ENCODE peak calls at places on chromosomes 13 and 19, in ten cellular contexts. One of them, this sample, is unnamed.

GRCh38 chr13:99215466-99215865 is 14.8 kb downstream of the UBAC2 start:
- DNase-seq in testis: no peak
- DNase-seq in heart left ventricle: no peak
- DNase-seq in osteocyte: peak
- DNase-seq in left ventricle myocardium inferior: no peak
- DNase-seq in kidney epithelial cell: no peak
- DNase-seq in fibroblast of lung: no peak
- DNase-seq in GM23338: no peak
- DNase-seq in IMR-90: no peak
- DNase-seq in fibroblast of pulmonary artery: no peak
- DNase-seq in this sample: no peak

GRCh38 chr13:30797847-30798246 is 62.5 kb downstream of the ALOX5AP start:
- DNase-seq in heart left ventricle: no peak
- DNase-seq in GM23338: no peak
- DNase-seq in kidney epithelial cell: no peak
- DNase-seq in left ventricle myocardium inferior: no peak
- DNase-seq in testis: no peak
- DNase-seq in fibroblast of pulmonary artery: no peak
- DNase-seq in fibroblast of lung: no peak
- DNase-seq in IMR-90: no peak
- DNase-seq in osteocyte: no peak
- DNase-seq in this sample: no peak

GRCh38 chr13:35784286-35784951 is 307.9 kb upstream of the MAB21L1 start:
- DNase-seq in GM23338: no peak
- DNase-seq in fibroblast of lung: no peak
- DNase-seq in osteocyte: no peak
- DNase-seq in heart left ventricle: no peak
- DNase-seq in fibroblast of pulmonary artery: no peak
- DNase-seq in testis: no peak
- DNase-seq in left ventricle myocardium inferior: no peak
- DNase-seq in kidney epithelial cell: no peak
- DNase-seq in IMR-90: no peak
- DNase-seq in this sample: no peak

GRCh38 chr13:112113851-112114250 is 46.9 kb downstream of the SOX1 start:
- DNase-seq in left ventricle myocardium inferior: no peak
- DNase-seq in testis: no peak
- DNase-seq in fibroblast of lung: no peak
- DNase-seq in kidney epithelial cell: no peak
- DNase-seq in GM23338: no peak
- DNase-seq in fibroblast of pulmonary artery: no peak
- DNase-seq in IMR-90: no peak
- DNase-seq in heart left ventricle: no peak
- DNase-seq in osteocyte: peak
- DNase-seq in this sample: no peak

GRCh38 chr13:40777166-40777956 is 6.4 kb upstream of the MRPS31 start:
- DNase-seq in IMR-90: peak
- DNase-seq in testis: peak
- DNase-seq in fibroblast of lung: peak
- DNase-seq in GM23338: peak
- DNase-seq in kidney epithelial cell: no peak
- DNase-seq in left ventricle myocardium inferior: no peak
- DNase-seq in heart left ventricle: no peak
- DNase-seq in osteocyte: peak
- DNase-seq in fibroblast of pulmonary artery: peak
- DNase-seq in this sample: no peak

GRCh38 chr19:30691767-30692516 is 319.8 kb downstream of the ZNF536 start:
- DNase-seq in heart left ventricle: no peak
- DNase-seq in IMR-90: no peak
- DNase-seq in kidney epithelial cell: no peak
- DNase-seq in left ventricle myocardium inferior: no peak
- DNase-seq in fibroblast of pulmonary artery: no peak
- DNase-seq in GM23338: no peak
- DNase-seq in fibroblast of lung: peak
- DNase-seq in testis: no peak
- DNase-seq in osteocyte: no peak
- DNase-seq in this sample: no peak

GRCh38 chr19:30116984-30117555 is 175.0 kb downstream of the URI1 start:
- DNase-seq in fibroblast of lung: no peak
- DNase-seq in kidney epithelial cell: no peak
- DNase-seq in testis: no peak
- DNase-seq in heart left ventricle: no peak
- DNase-seq in left ventricle myocardium inferior: no peak
- DNase-seq in GM23338: peak
- DNase-seq in osteocyte: no peak
- DNase-seq in IMR-90: no peak
- DNase-seq in fibroblast of pulmonary artery: no peak
- DNase-seq in this sample: peak

GRCh38 chr13:113906566-113906965 is 42.7 kb upstream of the GAS6 start:
- DNase-seq in osteocyte: peak
- DNase-seq in testis: no peak
- DNase-seq in left ventricle myocardium inferior: no peak
- DNase-seq in heart left ventricle: no peak
- DNase-seq in GM23338: no peak
- DNase-seq in kidney epithelial cell: no peak
- DNase-seq in fibroblast of lung: no peak
- DNase-seq in fibroblast of pulmonary artery: no peak
- DNase-seq in IMR-90: no peak
- DNase-seq in this sample: no peak

GRCh38 chr19:36030264-36031148 is 2.2 kb downstream of the CLIP3 start:
- DNase-seq in testis: no peak
- DNase-seq in heart left ventricle: no peak
- DNase-seq in left ventricle myocardium inferior: no peak
- DNase-seq in fibroblast of lung: no peak
- DNase-seq in IMR-90: peak
- DNase-seq in kidney epithelial cell: no peak
- DNase-seq in osteocyte: no peak
- DNase-seq in GM23338: peak
- DNase-seq in fibroblast of pulmonary artery: peak
- DNase-seq in this sample: no peak

GRCh38 chr13:39835253-39835652 is 179.8 kb downstream of the COG6 start:
- DNase-seq in left ventricle myocardium inferior: no peak
- DNase-seq in osteocyte: no peak
- DNase-seq in IMR-90: no peak
- DNase-seq in fibroblast of pulmonary artery: no peak
- DNase-seq in testis: no peak
- DNase-seq in fibroblast of lung: no peak
- DNase-seq in GM23338: no peak
- DNase-seq in kidney epithelial cell: no peak
- DNase-seq in heart left ventricle: no peak
- DNase-seq in this sample: no peak

GRCh38 chr19:5424192-5424973 is 30.8 kb upstream of the ZNRF4 start:
- DNase-seq in osteocyte: no peak
- DNase-seq in GM23338: no peak
- DNase-seq in fibroblast of lung: no peak
- DNase-seq in fibroblast of pulmonary artery: no peak
- DNase-seq in IMR-90: no peak
- DNase-seq in testis: peak
- DNase-seq in kidney epithelial cell: no peak
- DNase-seq in heart left ventricle: no peak
- DNase-seq in left ventricle myocardium inferior: no peak
- DNase-seq in this sample: no peak

GRCh38 chr19:3655402-3656072 is 28.9 kb upstream of the CACTIN start:
- DNase-seq in testis: no peak
- DNase-seq in GM23338: no peak
- DNase-seq in IMR-90: peak
- DNase-seq in fibroblast of lung: peak
- DNase-seq in fibroblast of pulmonary artery: peak
- DNase-seq in left ventricle myocardium inferior: no peak
- DNase-seq in heart left ventricle: no peak
- DNase-seq in osteocyte: peak
- DNase-seq in kidney epithelial cell: peak
- DNase-seq in this sample: no peak

GRCh38 chr13:78611040-78611439 is 7.7 kb upstream of the POU4F1 start:
- DNase-seq in left ventricle myocardium inferior: no peak
- DNase-seq in kidney epithelial cell: no peak
- DNase-seq in IMR-90: no peak
- DNase-seq in fibroblast of lung: no peak
- DNase-seq in testis: no peak
- DNase-seq in fibroblast of pulmonary artery: no peak
- DNase-seq in osteocyte: no peak
- DNase-seq in heart left ventricle: no peak
- DNase-seq in GM23338: no peak
- DNase-seq in this sample: no peak

GRCh38 chr19:49912965-49913685 is 15.9 kb upstream of the ATF5 start:
- DNase-seq in IMR-90: peak
- DNase-seq in testis: peak
- DNase-seq in osteocyte: no peak
- DNase-seq in GM23338: peak
- DNase-seq in fibroblast of lung: no peak
- DNase-seq in left ventricle myocardium inferior: no peak
- DNase-seq in kidney epithelial cell: no peak
- DNase-seq in heart left ventricle: no peak
- DNase-seq in fibroblast of pulmonary artery: no peak
- DNase-seq in this sample: no peak
- TF ChIP-seq CTCF in IMR-90: no peak
- TF ChIP-seq CTCF in testis: no peak
- TF ChIP-seq CTCF in osteocyte: no peak
- TF ChIP-seq CTCF in GM23338: peak
- TF ChIP-seq CTCF in fibroblast of lung: no peak
- TF ChIP-seq CTCF in left ventricle myocardium inferior: no peak
- TF ChIP-seq CTCF in kidney epithelial cell: no peak
- TF ChIP-seq CTCF in heart left ventricle: no peak
- TF ChIP-seq CTCF in fibroblast of pulmonary artery: no peak
- TF ChIP-seq CTCF in this sample: no peak

DNA sequence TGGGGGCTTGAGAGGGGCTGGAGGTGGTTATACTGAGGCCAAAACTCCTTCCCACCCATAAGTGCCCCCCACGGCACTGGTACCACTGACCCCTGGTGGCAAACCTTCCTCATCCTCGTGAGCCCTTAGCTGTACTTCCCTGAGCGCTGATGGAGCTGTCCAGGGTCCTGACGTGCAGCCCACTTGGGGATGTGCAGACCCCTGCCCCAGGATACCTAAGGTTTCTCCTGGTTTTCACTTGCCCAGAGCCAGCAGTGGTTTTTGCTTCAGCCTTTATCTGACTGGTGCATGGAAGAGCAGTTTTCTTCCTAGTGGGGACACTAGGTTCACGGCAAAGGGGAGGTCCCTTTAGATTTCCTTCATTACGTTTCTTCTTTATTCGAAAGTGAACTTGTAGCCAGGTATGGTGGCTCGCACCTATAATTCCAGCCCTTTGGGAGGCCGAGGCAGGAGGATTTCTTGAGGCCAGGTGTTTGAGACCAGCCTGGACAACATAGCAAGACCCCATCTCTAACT is 28.7 kb upstream of the KCTD15 start:
- DNase-seq in IMR-90: peak
- DNase-seq in fibroblast of lung: peak
- DNase-seq in testis: peak
- DNase-seq in osteocyte: no peak
- DNase-seq in heart left ventricle: no peak
- DNase-seq in GM23338: peak
- DNase-seq in fibroblast of pulmonary artery: peak
- DNase-seq in left ventricle myocardium inferior: no peak
- DNase-seq in kidney epithelial cell: no peak
- DNase-seq in this sample: no peak
- TF ChIP-seq CTCF in IMR-90: peak
- TF ChIP-seq CTCF in fibroblast of lung: peak
- TF ChIP-seq CTCF in testis: no peak
- TF ChIP-seq CTCF in osteocyte: peak
- TF ChIP-seq CTCF in heart left ventricle: no peak
- TF ChIP-seq CTCF in GM23338: peak
- TF ChIP-seq CTCF in fibroblast of pulmonary artery: peak
- TF ChIP-seq CTCF in left ventricle myocardium inferior: peak
- TF ChIP-seq CTCF in kidney epithelial cell: peak
- TF ChIP-seq CTCF in this sample: no peak

DNA sequence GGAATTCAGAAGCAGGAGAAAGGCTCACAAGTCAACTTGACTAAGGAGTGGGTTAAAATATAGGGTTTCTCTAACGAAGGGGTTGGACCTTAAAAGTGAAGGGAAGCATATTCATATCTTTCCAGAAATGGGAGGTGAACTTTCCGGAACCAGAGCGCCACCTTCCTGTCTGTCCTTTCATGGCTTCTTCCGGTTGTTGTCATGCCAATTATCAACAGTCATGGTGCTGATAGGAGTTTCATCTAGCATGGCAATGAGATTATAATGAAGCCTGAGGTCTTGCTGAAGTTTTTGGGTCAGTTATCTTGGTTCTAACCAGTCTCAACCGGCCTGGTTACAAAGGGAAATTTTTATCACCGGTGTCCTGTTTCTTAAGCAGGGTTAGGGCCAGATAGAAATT is 162.9 kb upstream of the NBEA start:
- DNase-seq in IMR-90: no peak
- DNase-seq in kidney epithelial cell: no peak
- DNase-seq in osteocyte: no peak
- DNase-seq in GM23338: peak
- DNase-seq in fibroblast of lung: no peak
- DNase-seq in fibroblast of pulmonary artery: peak
- DNase-seq in left ventricle myocardium inferior: no peak
- DNase-seq in heart left ventricle: no peak
- DNase-seq in testis: no peak
- DNase-seq in this sample: no peak
- TF ChIP-seq CTCF in IMR-90: no peak
- TF ChIP-seq CTCF in kidney epithelial cell: no peak
- TF ChIP-seq CTCF in osteocyte: no peak
- TF ChIP-seq CTCF in GM23338: peak
- TF ChIP-seq CTCF in fibroblast of lung: no peak
- TF ChIP-seq CTCF in fibroblast of pulmonary artery: peak
- TF ChIP-seq CTCF in left ventricle myocardium inferior: no peak
- TF ChIP-seq CTCF in heart left ventricle: no peak
- TF ChIP-seq CTCF in testis: no peak
- TF ChIP-seq CTCF in this sample: no peak

GRCh38 chr19:1082928-1083816 is 12.0 kb downstream of the POLR2E start:
- DNase-seq in heart left ventricle: no peak
- DNase-seq in IMR-90: no peak
- DNase-seq in testis: no peak
- DNase-seq in kidney epithelial cell: no peak
- DNase-seq in osteocyte: no peak
- DNase-seq in fibroblast of lung: no peak
- DNase-seq in GM23338: no peak
- DNase-seq in left ventricle myocardium inferior: no peak
- DNase-seq in fibroblast of pulmonary artery: no peak
- DNase-seq in this sample: no peak

GRCh38 chr19:1079566-1080111 is 12.7 kb downstream of the ARHGAP45 start:
- DNase-seq in fibroblast of lung: no peak
- DNase-seq in left ventricle myocardium inferior: no peak
- DNase-seq in heart left ventricle: no peak
- DNase-seq in GM23338: peak
- DNase-seq in IMR-90: no peak
- DNase-seq in osteocyte: no peak
- DNase-seq in kidney epithelial cell: no peak
- DNase-seq in testis: no peak
- DNase-seq in fibroblast of pulmonary artery: no peak
- DNase-seq in this sample: no peak

GRCh38 chr19:1082165-1082927 is 12.8 kb downstream of the POLR2E start:
- DNase-seq in GM23338: peak
- DNase-seq in fibroblast of pulmonary artery: no peak
- DNase-seq in fibroblast of lung: no peak
- DNase-seq in heart left ventricle: no peak
- DNase-seq in kidney epithelial cell: no peak
- DNase-seq in testis: peak
- DNase-seq in left ventricle myocardium inferior: no peak
- DNase-seq in IMR-90: no peak
- DNase-seq in osteocyte: no peak
- DNase-seq in this sample: peak

GRCh38 chr19:1080360-1081161 is 13.6 kb downstream of the ARHGAP45 start:
- DNase-seq in fibroblast of pulmonary artery: no peak
- DNase-seq in left ventricle myocardium inferior: no peak
- DNase-seq in kidney epithelial cell: no peak
- DNase-seq in IMR-90: no peak
- DNase-seq in fibroblast of lung: no peak
- DNase-seq in heart left ventricle: no peak
- DNase-seq in GM23338: no peak
- DNase-seq in testis: no peak
- DNase-seq in osteocyte: no peak
- DNase-seq in this sample: no peak

GRCh38 chr19:1081301-1082164 is 13.6 kb downstream of the POLR2E start:
- DNase-seq in fibroblast of pulmonary artery: no peak
- DNase-seq in IMR-90: no peak
- DNase-seq in fibroblast of lung: no peak
- DNase-seq in GM23338: peak
- DNase-seq in heart left ventricle: no peak
- DNase-seq in left ventricle myocardium inferior: no peak
- DNase-seq in kidney epithelial cell: no peak
- DNase-seq in osteocyte: no peak
- DNase-seq in testis: no peak
- DNase-seq in this sample: no peak
- TF ChIP-seq CTCF in fibroblast of pulmonary artery: no peak
- TF ChIP-seq CTCF in IMR-90: no peak
- TF ChIP-seq CTCF in fibroblast of lung: no peak
- TF ChIP-seq CTCF in GM23338: peak
- TF ChIP-seq CTCF in heart left ventricle: no peak
- TF ChIP-seq CTCF in left ventricle myocardium inferior: no peak
- TF ChIP-seq CTCF in kidney epithelial cell: no peak
- TF ChIP-seq CTCF in osteocyte: no peak
- TF ChIP-seq CTCF in testis: no peak
- TF ChIP-seq CTCF in this sample: no peak